ENCODE peak calls at places on chromosome 16, in six cellular contexts. J is lower lobe of right lung; B is left ventricle myocardium inferior; X is CD8-positive, alpha-beta memory T cell; U is endothelial cell of umbilical vein; W is H1. T is an unnamed sample.

GRCh38 chr16:12253731-12254130 is 277.2 kb downstream of the SNX29 start:
- DNase-seq in J (no peak), B (no peak), X (no peak), U (no peak), W (no peak), T (no peak)

GRCh38 chr16:73053379-73054130 is 5.6 kb upstream of the ZFHX3 start:
- DNase-seq in J (no peak), B (no peak), X (no peak), U (peak; percentile 86), W (no peak), T (peak; percentile 73)

GRCh38 chr16:56848955-56849689 is 15.9 kb upstream of the SLC12A3 start:
- DNase-seq in J (no peak), B (no peak), X (no peak), U (peak; percentile 57), W (no peak), T (peak; percentile 69)

GRCh38 chr16:57289391-57290257 is 5.2 kb upstream of the PLLP start:
- DNase-seq in J (no peak), B (no peak), X (no peak), U (no peak), W (no peak), T (no peak)

GRCh38 chr16:83602797-83603735 is 204.7 kb upstream of the HSBP1 start:
- DNase-seq in J (no peak), B (no peak), X (no peak), U (peak; percentile 23), W (peak; percentile 21), T (no peak)

GRCh38 chr16:48574148-48574547 is 35.8 kb downstream of the N4BP1 start:
- DNase-seq in J (no peak), B (no peak), X (no peak), U (no peak), W (no peak), T (no peak)

GRCh38 chr16:57757883-57758282 is 22.3 kb downstream of the KATNB1 start:
- DNase-seq in J (peak; percentile 23), B (no peak), X (no peak), U (no peak), W (no peak), T (no peak)

GRCh38 chr16:11348737-11349598 is 3.7 kb downstream of the RMI2 start:
- DNase-seq in J (no peak), B (no peak), X (no peak), U (no peak), W (no peak), T (no peak)

GRCh38 chr16:81261049-81261648 is 22.7 kb downstream of the BCO1 start:
- DNase-seq in J (no peak), B (no peak), X (peak; percentile 6), U (peak; percentile 30), W (no peak), T (peak; percentile 45)

GRCh38 chr16:74015953-74016352 is 280.7 kb upstream of the PSMD7 start:
- DNase-seq in J (no peak), B (no peak), X (no peak), U (no peak), W (no peak), T (no peak)

GRCh38 chr16:1363501-1364041 is 11.8 kb downstream of the GNPTG start:
- DNase-seq in J (peak; percentile 74), B (peak; percentile 52), X (peak; percentile 65), U (peak; percentile 41), W (peak; percentile 43), T (peak; percentile 62)

GRCh38 chr16:57377080-57377841 is 5.0 kb downstream of the CX3CL1 start:
- DNase-seq in J (no peak), B (no peak), X (no peak), U (no peak), W (no peak), T (no peak)

GRCh38 chr16:29909398-29909797 is 9.1 kb downstream of the ASPHD1 start:
- DNase-seq in J (no peak), B (no peak), X (no peak), U (no peak), W (no peak), T (no peak)

GRCh38 chr16:68040506-68041288 is 17.6 kb downstream of the DUS2 start:
- DNase-seq in J (peak; percentile 91), B (peak; percentile 82), X (peak; percentile 85), U (peak; percentile 75), W (peak; percentile 76), T (peak; percentile 72)

GRCh38 chr16:21326459-21326858 is 48.4 kb upstream of the CRYM start:
- DNase-seq in J (no peak), B (no peak), X (no peak), U (no peak), W (no peak), T (no peak)

GRCh38 chr16:10827691-10828341 is 9.2 kb upstream of the TVP23A start:
- DNase-seq in J (peak; percentile 73), B (peak; percentile 86), X (no peak), U (peak; percentile 63), W (no peak), T (no peak)

GRCh38 chr16:4561565-4561964 is 5.4 kb downstream of the C16orf96 start:
- DNase-seq in J (no peak), B (no peak), X (no peak), U (no peak), W (no peak), T (no peak)

GRCh38 chr16:72112906-72113615 is 19.4 kb downstream of the DHX38 start:
- DNase-seq in J (no peak), B (no peak), X (no peak), U (no peak), W (no peak), T (no peak)

GRCh38 chr16:35148748-35149147 is 1689.3 kb downstream of the TP53TG3F start:
- DNase-seq in J (no peak), B (no peak), X (no peak), U (no peak), W (no peak), T (no peak)

DNA sequence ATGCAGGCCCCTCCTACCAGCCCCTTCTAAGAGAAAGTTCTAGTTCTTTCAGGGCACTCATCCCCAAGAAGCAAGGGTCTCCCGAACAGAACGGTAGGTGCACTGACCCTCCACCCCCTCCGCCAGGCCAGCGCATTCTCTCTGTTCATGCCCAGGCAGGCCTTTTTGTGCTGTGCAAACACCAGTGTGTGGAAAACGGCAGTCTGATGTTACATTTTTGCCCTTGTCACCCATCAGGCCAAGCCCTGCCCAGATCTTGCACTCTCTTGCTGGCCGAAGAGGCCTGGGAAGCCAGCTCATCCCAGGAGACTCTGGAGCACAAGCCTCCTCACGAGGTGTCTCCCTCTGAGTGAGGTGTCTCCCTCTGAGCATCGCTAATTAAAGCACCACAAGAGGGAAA is 16.1 kb upstream of the MTSS2 start:
- DNase-seq in J (no peak), B (no peak), X (no peak), U (no peak), W (no peak), T (no peak)
- H3K4me1 ChIP-seq in J (peaks cover 62% of the 10 kb centered on the region), B (peaks cover 85% of the 10 kb centered on the region), X (peaks cover 7% of the 10 kb centered on the region), U (peaks cover 12% of the 10 kb centered on the region), W (no peaks in the 10 kb centered on the region), T (peaks cover 7% of the 10 kb centered on the region)

DNA sequence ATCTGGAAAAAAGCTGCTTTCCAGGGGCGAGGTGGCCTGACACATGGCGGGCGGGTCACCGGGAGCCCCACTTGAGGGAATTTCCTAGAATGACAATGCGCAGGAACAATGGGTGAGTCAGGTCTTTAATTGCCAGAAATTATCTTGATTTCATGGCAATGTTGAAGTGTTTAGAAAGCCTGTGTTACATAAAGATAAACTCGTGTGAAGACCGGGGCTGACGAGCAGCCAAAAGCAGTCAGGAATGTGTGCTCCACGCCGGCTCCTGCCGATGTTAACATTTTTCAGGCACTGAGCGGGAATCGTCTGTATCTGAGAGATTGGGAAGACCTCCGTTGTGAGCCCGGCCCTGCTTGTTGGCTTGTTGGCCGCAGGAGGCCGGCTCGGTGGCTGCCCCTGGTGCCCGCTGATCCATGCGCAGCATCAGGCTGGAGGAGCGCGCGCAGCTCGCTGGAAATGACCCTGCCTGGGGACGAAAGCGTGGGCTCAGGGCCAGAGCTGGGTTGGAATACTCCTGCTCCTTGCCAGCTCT is 353.1 kb downstream of the FOXL1 start:
- DNase-seq in J (no peak), B (peak; percentile 72), X (no peak), U (peak; percentile 98), W (no peak), T (peak; percentile 45)
- H3K4me3 ChIP-seq in J (no peak overlapping the region), B (peak overlapping the region; percentile 50), X (no peak overlapping the region), U (no peak overlapping the region), W (no peak overlapping the region), T (no peak overlapping the region)

DNA sequence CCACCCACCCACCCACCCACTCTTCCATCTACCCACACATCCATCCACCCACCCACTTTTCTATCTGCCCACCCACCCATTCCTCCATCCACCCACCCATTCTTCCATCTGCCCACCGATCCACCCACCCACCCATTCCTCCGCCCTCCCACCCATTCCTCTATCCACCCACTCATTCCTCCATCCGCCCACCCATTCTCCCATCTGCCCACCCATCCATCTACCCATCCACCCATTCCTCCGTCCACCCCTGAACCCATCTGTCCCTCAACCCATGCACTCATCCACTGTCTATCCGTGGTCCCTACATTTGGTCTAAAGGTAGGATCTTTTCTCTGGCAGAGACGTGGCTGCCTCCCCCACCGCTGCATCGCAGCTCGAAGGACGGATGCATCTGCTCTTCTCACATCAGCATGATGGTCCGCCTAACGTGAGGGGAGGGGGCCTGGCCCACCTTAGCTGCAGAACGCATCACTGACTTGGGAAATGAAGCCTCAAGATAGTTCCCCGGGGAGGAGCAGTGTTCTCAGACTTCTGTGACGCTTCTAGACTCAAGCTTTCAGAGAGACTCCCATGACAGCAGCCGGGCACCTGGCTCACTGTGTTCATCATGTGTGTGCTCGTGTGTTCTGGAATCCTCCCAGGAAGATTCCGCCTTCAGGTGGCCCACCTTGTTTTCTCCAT is 17.2 kb upstream of the GSE1 start:
- DNase-seq in J (no peak), B (no peak), X (no peak), U (no peak), W (no peak), T (no peak)
- H3K4me1 ChIP-seq in J (peaks cover 6% of the 10 kb centered on the region), B (peaks cover 7% of the 10 kb centered on the region), X (peaks cover 4% of the 10 kb centered on the region), U (no peaks in the 10 kb centered on the region), W (peaks cover 5% of the 10 kb centered on the region), T (peaks cover 24% of the 10 kb centered on the region)

GRCh38 chr16:87853411-87854052 is 15.8 kb downstream of the SLC7A5 start:
- DNase-seq in J (peak; percentile 96), B (peak; percentile 94), X (peak; percentile 66), U (peak; percentile 83), W (peak; percentile 65), T (peak; percentile 97)

GRCh38 chr16:87855852-87856715 is 13.2 kb downstream of the SLC7A5 start:
- DNase-seq in J (peak; percentile 82), B (peak; percentile 60), X (no peak), U (no peak), W (no peak), T (no peak)

GRCh38 chr16:87854907-87855683 is 14.2 kb downstream of the SLC7A5 start:
- DNase-seq in J (no peak), B (no peak), X (no peak), U (no peak), W (no peak), T (no peak)

GRCh38 chr16:87856796-87857228 is 12.5 kb downstream of the SLC7A5 start:
- DNase-seq in J (no peak), B (no peak), X (no peak), U (no peak), W (no peak), T (no peak)

GRCh38 chr16:87854053-87854906 is 15.0 kb downstream of the SLC7A5 start:
- DNase-seq in J (no peak), B (no peak), X (no peak), U (no peak), W (no peak), T (no peak)
- H3K4me3 ChIP-seq in J (peak overlapping the region; percentile 40), B (peak overlapping the region; percentile 51), X (no peak overlapping the region), U (peak overlapping the region; percentile 49), W (no peak overlapping the region), T (peak overlapping the region; percentile 17)

T was measured in A673.